ENCODE peak calls at places on chromosomes 6 and 20, in six cellular contexts. E is GM23338; C is GM12865; A is choroid plexus epithelial cell; I is PC-9; S is CD4-positive, alpha-beta T cell. J is an unnamed sample.

GRCh38 chr6:161498359-161498758 is 224.5 kb upstream of the AGPAT4 start:
- DNase-seq in E (peak; percentile 85), C (peak; percentile 18), A (peak; percentile 41), I (no peak), S (no peak), J (no peak)

GRCh38 chr6:82645536-82646230 is 282.1 kb downstream of the TPBG start:
- DNase-seq in E (no peak), C (no peak), A (no peak), I (no peak), S (no peak), J (no peak)

GRCh38 chr20:47358672-47359532 is 2.4 kb upstream of the ZMYND8 start:
- DNase-seq in E (peak; percentile 81), C (peak; percentile 54), A (peak; percentile 98), I (peak; percentile 100), S (no peak), J (peak; percentile 47)

GRCh38 chr6:1336246-1336843 is 24.4 kb downstream of the FOXQ1 start:
- DNase-seq in E (peak; percentile 66), C (no peak), A (peak; percentile 41), I (peak; percentile 82), S (no peak), J (no peak)

GRCh38 chr20:45337367-45338120 is 10.7 kb downstream of the SDC4 start:
- DNase-seq in E (no peak), C (no peak), A (peak; percentile 93), I (peak; percentile 77), S (no peak), J (peak; percentile 62)

GRCh38 chr6:36867471-36868224 is 7.0 kb downstream of the PPIL1 start:
- DNase-seq in E (no peak), C (no peak), A (no peak), I (no peak), S (no peak), J (no peak)

GRCh38 chr6:27507041-27507956 is 34.4 kb upstream of the ZNF184 start:
- DNase-seq in E (no peak), C (no peak), A (no peak), I (no peak), S (no peak), J (no peak)

GRCh38 chr6:12421596-12421995 is 131.4 kb downstream of the EDN1 start:
- DNase-seq in E (no peak), C (peak; percentile 7), A (no peak), I (no peak), S (no peak), J (no peak)

GRCh38 chr6:166955865-166956443 is 396 bp downstream of the RNASET2 start:
- DNase-seq in E (peak; percentile 80), C (peak; percentile 45), A (peak; percentile 28), I (peak; percentile 37), S (no peak), J (no peak)

GRCh38 chr20:21936720-21937380 is 231.4 kb downstream of the PAX1 start:
- DNase-seq in E (peak; percentile 28), C (no peak), A (no peak), I (no peak), S (no peak), J (no peak)

DNA sequence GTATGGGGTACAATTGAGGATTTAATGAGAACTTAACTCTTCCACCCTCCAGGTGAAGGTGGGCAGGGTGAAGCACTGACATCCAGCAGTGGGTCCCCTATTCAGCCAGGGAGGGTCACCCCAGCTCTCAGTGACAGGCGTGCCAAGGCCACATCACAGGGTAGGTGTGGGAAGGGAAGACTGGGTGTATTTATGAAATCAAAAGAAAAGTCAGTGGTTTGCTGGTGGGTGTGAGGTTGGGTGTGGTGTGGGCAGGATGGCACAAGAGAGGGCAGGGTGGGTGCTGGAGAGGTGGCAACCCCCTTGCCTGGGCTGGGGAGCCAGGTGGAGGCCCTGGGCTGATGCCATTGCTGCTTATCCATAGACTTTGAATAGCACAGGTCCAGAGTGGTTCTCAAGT is 16.6 kb downstream of the SYNDIG1 start:
- DNase-seq in E (no peak), C (no peak), A (no peak), I (no peak), S (no peak), J (no peak)
- TF ChIP-seq CTCF in E (no peak), C (no peak), A (no peak), I (no peak), S (no peak), J (no peak)

GRCh38 chr20:50646483-50646996 is 44.8 kb downstream of the RIPOR3 start:
- DNase-seq in E (no peak), C (no peak), A (peak; percentile 88), I (peak; percentile 45), S (no peak), J (no peak)
- TF ChIP-seq CTCF in E (peak; percentile 69), C (peak; percentile 22), A (peak; percentile 57), I (peak; percentile 45), S (no peak), J (peak; percentile 53)

GRCh38 chr6:55713411-55713810 is 134.4 kb upstream of the HMGCLL1 start:
- DNase-seq in E (no peak), C (peak; percentile 58), A (peak; percentile 77), I (no peak), S (no peak), J (no peak)
- TF ChIP-seq CTCF in E (no peak), C (no peak), A (no peak), I (no peak), S (no peak), J (no peak)

GRCh38 chr6:35729349-35729678 is 7.5 kb upstream of the ARMC12 start:
- DNase-seq in E (no peak), C (no peak), A (no peak), I (no peak), S (no peak), J (no peak)
- TF ChIP-seq CTCF in E (no peak), C (no peak), A (no peak), I (no peak), S (no peak), J (no peak)

GRCh38 chr6:38068854-38069253 is 249.3 kb downstream of the ZFAND3 start:
- DNase-seq in E (no peak), C (no peak), A (peak; percentile 17), I (no peak), S (no peak), J (no peak)
- TF ChIP-seq CTCF in E (peak; percentile 15), C (no peak), A (peak; percentile 23), I (no peak), S (no peak), J (no peak)

GRCh38 chr6:117711369-117711768 is 36.1 kb downstream of the NUS1 start:
- DNase-seq in E (peak; percentile 28), C (peak; percentile 26), A (no peak), I (no peak), S (no peak), J (no peak)
- TF ChIP-seq CTCF in E (peak; percentile 31), C (no peak), A (no peak), I (no peak), S (no peak), J (no peak)

GRCh38 chr6:31763617-31763940 is 1.1 kb downstream of the SAPCD1 start:
- DNase-seq in E (peak; percentile 71), C (no peak), A (no peak), I (no peak), S (no peak), J (no peak)
- TF ChIP-seq CTCF in E (no peak), C (no peak), A (no peak), I (no peak), S (no peak), J (no peak)